ENCODE peak calls at places on chromosome 2, in seven cellular contexts. N, Q, G, E, P, F and V are unnamed samples.

GRCh38 chr2:6965071-6965795 is 48.0 kb downstream of the RNF144A start:
- DNase-seq in N (no peak), Q (no peak), G (no peak), E (no peak), P (no peak), F (no peak), V (no peak)

GRCh38 chr2:70519453-70519852 is 34.2 kb downstream of the TGFA start:
- DNase-seq in N (peak), Q (no peak), G (no peak), E (no peak), P (peak), F (no peak), V (no peak)

GRCh38 chr2:222424281-222424728 is at the start of gene SGPP2:
- DNase-seq in N (no peak), Q (peak), G (no peak), E (peak), P (no peak), F (peak), V (no peak)

GRCh38 chr2:233565685-233566140 is 869 bp downstream of the USP40 start:
- DNase-seq in N (no peak), Q (no peak), G (no peak), E (no peak), P (no peak), F (no peak), V (no peak)

GRCh38 chr2:23497063-23497462 is 112.1 kb downstream of the KLHL29 start:
- DNase-seq in N (no peak), Q (no peak), G (no peak), E (no peak), P (peak), F (no peak), V (peak)

GRCh38 chr2:28729698-28730097 is 21.9 kb upstream of the PPP1CB start:
- DNase-seq in N (no peak), Q (no peak), G (no peak), E (no peak), P (peak), F (no peak), V (no peak)

GRCh38 chr2:96102596-96103387 is 13.6 kb downstream of the ADRA2B start:
- DNase-seq in N (no peak), Q (no peak), G (peak), E (no peak), P (no peak), F (no peak), V (no peak)

GRCh38 chr2:48313036-48313877 is 216.7 kb upstream of the STON1 start:
- DNase-seq in N (peak), Q (no peak), G (no peak), E (no peak), P (peak), F (peak), V (no peak)

GRCh38 chr2:219057709-219058540 is 2.8 kb downstream of the IHH start:
- DNase-seq in N (peak), Q (peak), G (no peak), E (peak), P (peak), F (peak), V (peak)

GRCh38 chr2:74037379-74037860 is 52.7 kb downstream of the TET3 start:
- DNase-seq in N (no peak), Q (no peak), G (no peak), E (no peak), P (no peak), F (peak), V (peak)

GRCh38 chr2:129975016-129975774 is 4.3 kb upstream of the RAB6C start:
- DNase-seq in N (no peak), Q (no peak), G (no peak), E (no peak), P (no peak), F (no peak), V (no peak)

GRCh38 chr2:12089001-12089400 is 342.6 kb downstream of the LPIN1 start:
- DNase-seq in N (no peak), Q (no peak), G (no peak), E (no peak), P (peak), F (no peak), V (no peak)

GRCh38 chr2:148058641-148059040 is 37.8 kb downstream of the MBD5 start:
- DNase-seq in N (no peak), Q (no peak), G (no peak), E (no peak), P (no peak), F (no peak), V (no peak)

GRCh38 chr2:56177420-56178220 is 6.2 kb upstream of the CCDC85A start:
- DNase-seq in N (no peak), Q (no peak), G (no peak), E (no peak), P (no peak), F (no peak), V (no peak)

GRCh38 chr2:148577845-148578492 is 66.6 kb upstream of the EPC2 start:
- DNase-seq in N (no peak), Q (peak), G (no peak), E (no peak), P (no peak), F (no peak), V (no peak)

GRCh38 chr2:11073791-11074190 is 81.5 kb upstream of the SLC66A3 start:
- DNase-seq in N (peak), Q (no peak), G (no peak), E (no peak), P (peak), F (no peak), V (no peak)